ENCODE peak calls at places on chromosomes 4 and X, in four cellular contexts. T is heart left ventricle, R is choroid plexus epithelial cell, E is stromal cell of bone marrow. V is an unnamed sample.

GRCh38 chrX:112636288-112636687 is 43.5 kb downstream of the LHFPL1 start:
- DNase-seq in T (no peak), R (peak; percentile 19), E (no peak), V (no peak)

GRCh38 chr4:139085141-139085540 is 69.6 kb downstream of the NOCT start:
- DNase-seq in T (no peak), R (peak; percentile 48), E (no peak), V (no peak)

GRCh38 chr4:113410686-113411085 is 350.9 kb downstream of the CAMK2D start:
- DNase-seq in T (no peak), R (no peak), E (no peak), V (no peak)

GRCh38 chr4:13559414-13559813 is 15.1 kb upstream of the NKX3-2 start:
- DNase-seq in T (no peak), R (peak; percentile 79), E (no peak), V (no peak)

GRCh38 chr4:125388653-125389052 is 73.9 kb downstream of the FAT4 start:
- DNase-seq in T (no peak), R (peak; percentile 86), E (no peak), V (no peak)

GRCh38 chr4:3369781-3370660 is 71.7 kb upstream of the HGFAC start:
- DNase-seq in T (no peak), R (peak; percentile 88), E (peak; percentile 68), V (peak; percentile 53)

GRCh38 chr4:177427097-177427665 is 15.1 kb downstream of the AGA start:
- DNase-seq in T (no peak), R (peak; percentile 43), E (peak; percentile 9), V (no peak)

GRCh38 chr4:2069161-2069971 is 10.2 kb downstream of the NAT8L start:
- DNase-seq in T (peak; percentile 17), R (no peak), E (no peak), V (peak; percentile 56)

GRCh38 chrX:19715711-19716638 is 171.4 kb downstream of the SH3KBP1 start:
- DNase-seq in T (no peak), R (no peak), E (no peak), V (no peak)

GRCh38 chrX:7542566-7542965 is 300.4 kb upstream of the VCX start:
- DNase-seq in T (no peak), R (no peak), E (no peak), V (no peak)

GRCh38 chrX:21996872-21997271 is 35.3 kb upstream of the PHEX start:
- DNase-seq in T (no peak), R (peak; percentile 79), E (peak; percentile 13), V (no peak)

GRCh38 chr4:83071116-83071515 is 36.1 kb downstream of the COPS4 start:
- DNase-seq in T (no peak), R (peak; percentile 56), E (no peak), V (no peak)

GRCh38 chr4:40058121-40058520 is 1.5 kb downstream of the N4BP2 start:
- DNase-seq in T (no peak), R (no peak), E (no peak), V (no peak)

GRCh38 chr4:30825008-30825765 is 105.0 kb downstream of the PCDH7 start:
- DNase-seq in T (no peak), R (peak; percentile 19), E (no peak), V (no peak)

GRCh38 chr4:172356002-172356401 is 542.8 kb downstream of the GALNTL6 start:
- DNase-seq in T (no peak), R (peak; percentile 14), E (peak; percentile 1), V (no peak)

GRCh38 chrX:123846598-123847038 is 13.2 kb upstream of the XIAP start:
- DNase-seq in T (no peak), R (peak; percentile 75), E (peak; percentile 45), V (no peak)

GRCh38 chr4:173371292-173372192 is 788 bp downstream of the SAP30 start:
- DNase-seq in T (peak; percentile 77), R (peak; percentile 73), E (peak; percentile 56), V (peak; percentile 65)

GRCh38 chrX:31228415-31228832 is 156.6 kb upstream of the FTHL17 start:
- DNase-seq in T (peak; percentile 43), R (peak; percentile 47), E (peak; percentile 29), V (peak; percentile 24)

GRCh38 chr4:83054928-83055327 is 19.9 kb downstream of the COPS4 start:
- DNase-seq in T (no peak), R (peak; percentile 59), E (no peak), V (no peak)

GRCh38 chrX:122565952-122566351 is 618.1 kb upstream of the GRIA3 start:
- DNase-seq in T (peak; percentile 57), R (peak; percentile 95), E (peak; percentile 87), V (no peak)

GRCh38 chrX:134894373-134894895 is 96.4 kb upstream of the SMIM10 start:
- DNase-seq in T (no peak), R (no peak), E (no peak), V (no peak)

GRCh38 chr4:48247142-48247877 is 22.3 kb downstream of the TEC start:
- DNase-seq in T (no peak), R (peak; percentile 80), E (peak; percentile 28), V (no peak)

GRCh38 chr4:152095701-152096070 is 334.9 kb upstream of the GATB start:
- DNase-seq in T (no peak), R (no peak), E (no peak), V (no peak)

GRCh38 chr4:105767579-105767978 is 59.0 kb downstream of the GSTCD start:
- DNase-seq in T (no peak), R (no peak), E (no peak), V (no peak)

GRCh38 chr4:71974681-71975080 is 57.1 kb upstream of the NPFFR2 start:
- DNase-seq in T (no peak), R (peak; percentile 13), E (peak; percentile 8), V (no peak)

GRCh38 chrX:52979993-52980392 is 21.7 kb upstream of the FAM156A start:
- DNase-seq in T (no peak), R (peak; percentile 44), E (no peak), V (no peak)

GRCh38 chr4:18571252-18571885 is 549.8 kb upstream of the LCORL start:
- DNase-seq in T (no peak), R (no peak), E (no peak), V (no peak)

GRCh38 chr4:105158837-105159236 is 12.2 kb downstream of the TET2 start:
- DNase-seq in T (peak; percentile 39), R (peak; percentile 67), E (no peak), V (no peak)